ENCODE peak calls at places on chromosome 5, in four cellular contexts. One of them, this sample, is unnamed.

GRCh38 chr5:63456279-63456678 is 506.0 kb downstream of the HTR1A start:
- DNase-seq in sigmoid colon: no peak
- DNase-seq in GM12891: no peak
- DNase-seq in transverse colon: no peak
- DNase-seq in this sample: no peak

GRCh38 chr5:40333459-40334241 is 346.1 kb upstream of the PTGER4 start:
- DNase-seq in sigmoid colon: no peak
- DNase-seq in GM12891: no peak
- DNase-seq in transverse colon: no peak
- DNase-seq in this sample: no peak

GRCh38 chr5:80837679-80838078 is 122.5 kb upstream of the RASGRF2 start:
- DNase-seq in sigmoid colon: no peak
- DNase-seq in GM12891: peak; percentile 13
- DNase-seq in transverse colon: no peak
- DNase-seq in this sample: no peak

GRCh38 chr5:81717815-81718214 is 33.1 kb downstream of the SSBP2 start:
- DNase-seq in sigmoid colon: no peak
- DNase-seq in GM12891: no peak
- DNase-seq in transverse colon: no peak
- DNase-seq in this sample: no peak

GRCh38 chr5:159133041-159133741 is 33.5 kb upstream of the EBF1 start:
- DNase-seq in sigmoid colon: no peak
- DNase-seq in GM12891: no peak
- DNase-seq in transverse colon: no peak
- DNase-seq in this sample: peak; percentile 68

GRCh38 chr5:68116868-68117411 is 98.6 kb upstream of the PIK3R1 start:
- DNase-seq in sigmoid colon: no peak
- DNase-seq in GM12891: no peak
- DNase-seq in transverse colon: no peak
- DNase-seq in this sample: no peak

GRCh38 chr5:115773010-115773580 is 43.4 kb downstream of the CDO1 start:
- DNase-seq in sigmoid colon: no peak
- DNase-seq in GM12891: no peak
- DNase-seq in transverse colon: no peak
- DNase-seq in this sample: no peak

GRCh38 chr5:154202379-154203260 is 12.1 kb downstream of the GALNT10 start:
- DNase-seq in sigmoid colon: no peak
- DNase-seq in GM12891: peak; percentile 39
- DNase-seq in transverse colon: peak; percentile 49
- DNase-seq in this sample: no peak

GRCh38 chr5:141326088-141326854 is 4.0 kb upstream of the PCDHGA1 start:
- DNase-seq in sigmoid colon: peak; percentile 76
- DNase-seq in GM12891: no peak
- DNase-seq in transverse colon: peak; percentile 63
- DNase-seq in this sample: no peak

GRCh38 chr5:6503342-6503741 is 54.7 kb downstream of the UBE2QL1 start:
- DNase-seq in sigmoid colon: no peak
- DNase-seq in GM12891: no peak
- DNase-seq in transverse colon: no peak
- DNase-seq in this sample: peak; percentile 15

GRCh38 chr5:177601126-177601525 is 1.2 kb downstream of the B4GALT7 start:
- DNase-seq in sigmoid colon: no peak
- DNase-seq in GM12891: no peak
- DNase-seq in transverse colon: no peak
- DNase-seq in this sample: no peak

GRCh38 chr5:57033103-57033502 is 81.2 kb upstream of the MIER3 start:
- DNase-seq in sigmoid colon: no peak
- DNase-seq in GM12891: no peak
- DNase-seq in transverse colon: peak; percentile 91
- DNase-seq in this sample: no peak

GRCh38 chr5:150103678-150104549 is 17.6 kb upstream of the CSF1R start:
- DNase-seq in sigmoid colon: no peak
- DNase-seq in GM12891: no peak
- DNase-seq in transverse colon: no peak
- DNase-seq in this sample: no peak

DNA sequence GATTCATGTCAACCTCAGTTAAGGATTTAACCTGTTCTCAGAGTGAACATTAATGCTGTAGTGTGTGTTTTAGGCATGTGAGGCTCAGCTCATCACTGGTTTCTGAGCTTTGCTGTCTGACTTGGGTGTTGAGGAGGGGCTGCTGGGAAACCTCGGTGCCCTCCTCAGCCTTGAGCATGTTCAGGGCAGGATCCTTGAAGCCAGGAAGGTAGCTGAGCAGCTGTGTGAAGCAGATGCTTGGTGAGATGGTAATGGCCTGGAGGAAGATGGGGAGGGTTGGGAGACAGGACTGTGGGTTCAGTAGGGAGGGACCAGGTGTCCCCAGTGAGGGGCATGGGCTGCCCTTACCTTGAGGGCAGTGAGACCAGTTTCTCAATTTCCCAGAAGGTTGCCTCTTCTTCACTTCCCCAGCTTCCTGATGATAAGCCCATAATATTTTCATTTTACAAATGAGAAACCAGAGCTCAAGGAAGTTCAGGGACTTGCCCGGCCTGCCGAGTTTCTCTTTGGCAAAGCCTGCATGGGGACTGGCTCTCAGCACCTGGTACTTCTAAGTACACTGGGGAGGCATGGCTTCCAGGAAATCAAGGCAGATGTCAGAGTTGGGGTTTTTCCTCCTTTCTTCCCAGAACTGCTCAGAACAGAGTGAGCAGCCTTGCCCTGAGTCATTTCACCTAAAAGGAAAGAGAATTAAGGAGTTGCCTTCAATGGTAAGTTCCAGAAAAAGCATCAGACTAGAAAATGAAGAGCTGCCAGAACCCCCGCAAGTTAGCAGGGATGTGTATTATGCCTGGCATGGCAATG is 225.6 kb downstream of the MAST4 start:
- DNase-seq in sigmoid colon: no peak
- DNase-seq in GM12891: no peak
- DNase-seq in transverse colon: no peak
- DNase-seq in this sample: no peak
- TF ChIP-seq POLR2AphosphoS5 in sigmoid colon: no peak
- TF ChIP-seq POLR2AphosphoS5 in GM12891: no peak
- TF ChIP-seq POLR2AphosphoS5 in transverse colon: no peak
- TF ChIP-seq POLR2AphosphoS5 in this sample: no peak

GRCh38 chr5:119452373-119453044 is at the start of gene HSD17B4:
- DNase-seq in sigmoid colon: peak; percentile 95
- DNase-seq in GM12891: peak; percentile 64
- DNase-seq in transverse colon: peak; percentile 94
- DNase-seq in this sample: peak; percentile 96
- TF ChIP-seq POLR2A in sigmoid colon: peak; percentile 54
- TF ChIP-seq POLR2A in GM12891: peak; percentile 57
- TF ChIP-seq POLR2A in transverse colon: peak; percentile 85
- TF ChIP-seq POLR2A in this sample: no peak

GRCh38 chr5:43616535-43616934 is 13.6 kb downstream of the NNT start:
- DNase-seq in sigmoid colon: no peak
- DNase-seq in GM12891: no peak
- DNase-seq in transverse colon: no peak
- DNase-seq in this sample: no peak

GRCh38 chr5:43623048-43623447 is 20.1 kb downstream of the NNT start:
- DNase-seq in sigmoid colon: no peak
- DNase-seq in GM12891: no peak
- DNase-seq in transverse colon: no peak
- DNase-seq in this sample: no peak

GRCh38 chr5:43619911-43620310 is 16.9 kb downstream of the NNT start:
- DNase-seq in sigmoid colon: no peak
- DNase-seq in GM12891: no peak
- DNase-seq in transverse colon: no peak
- DNase-seq in this sample: no peak

GRCh38 chr5:43620944-43621505 is 18.0 kb downstream of the NNT start:
- DNase-seq in sigmoid colon: no peak
- DNase-seq in GM12891: no peak
- DNase-seq in transverse colon: no peak
- DNase-seq in this sample: no peak

DNA sequence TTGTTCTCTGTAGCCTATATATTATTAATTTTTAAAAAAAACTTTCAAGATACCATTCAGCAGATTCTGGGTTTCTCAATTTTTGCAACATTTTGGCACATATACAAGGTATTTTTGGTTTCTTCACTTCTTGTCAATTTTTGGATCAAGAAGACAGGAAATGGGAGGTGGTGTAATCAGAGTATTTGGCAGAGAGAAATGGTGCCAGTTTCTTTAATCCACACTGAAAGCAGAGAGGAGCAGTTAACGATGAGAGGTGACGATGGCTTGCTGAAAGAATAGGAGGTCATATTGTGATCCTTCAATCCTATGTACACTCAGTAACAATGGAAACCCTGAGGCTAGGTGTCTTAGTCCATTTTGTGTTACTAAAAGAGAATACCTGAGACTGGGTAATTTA is 16.4 kb downstream of the NNT start:
- DNase-seq in sigmoid colon: no peak
- DNase-seq in GM12891: no peak
- DNase-seq in transverse colon: no peak
- DNase-seq in this sample: no peak
- TF ChIP-seq POLR2AphosphoS5 in sigmoid colon: no peak
- TF ChIP-seq POLR2AphosphoS5 in GM12891: no peak
- TF ChIP-seq POLR2AphosphoS5 in transverse colon: no peak
- TF ChIP-seq POLR2AphosphoS5 in this sample: no peak

GRCh38 chr5:180832638-180833068 is 28.4 kb downstream of the ZFP62 start:
- DNase-seq in sigmoid colon: no peak
- DNase-seq in GM12891: no peak
- DNase-seq in transverse colon: peak; percentile 39
- DNase-seq in this sample: no peak
- TF ChIP-seq POLR2A in sigmoid colon: no peak
- TF ChIP-seq POLR2A in GM12891: peak; percentile 26
- TF ChIP-seq POLR2A in transverse colon: no peak
- TF ChIP-seq POLR2A in this sample: no peak

GRCh38 chr5:140251527-140251973 is 51.4 kb downstream of the PFDN1 start:
- DNase-seq in sigmoid colon: no peak
- DNase-seq in GM12891: no peak
- DNase-seq in transverse colon: no peak
- DNase-seq in this sample: peak; percentile 60
- TF ChIP-seq POLR2AphosphoS5 in sigmoid colon: no peak
- TF ChIP-seq POLR2AphosphoS5 in GM12891: no peak
- TF ChIP-seq POLR2AphosphoS5 in transverse colon: no peak
- TF ChIP-seq POLR2AphosphoS5 in this sample: no peak

GRCh38 chr5:42811591-42812392 is at the start of gene SELENOP:
- DNase-seq in sigmoid colon: peak; percentile 81
- DNase-seq in GM12891: no peak
- DNase-seq in transverse colon: peak; percentile 73
- DNase-seq in this sample: no peak
- TF ChIP-seq POLR2A in sigmoid colon: peak; percentile 61
- TF ChIP-seq POLR2A in GM12891: no peak
- TF ChIP-seq POLR2A in transverse colon: peak; percentile 96
- TF ChIP-seq POLR2A in this sample: no peak

DNA sequence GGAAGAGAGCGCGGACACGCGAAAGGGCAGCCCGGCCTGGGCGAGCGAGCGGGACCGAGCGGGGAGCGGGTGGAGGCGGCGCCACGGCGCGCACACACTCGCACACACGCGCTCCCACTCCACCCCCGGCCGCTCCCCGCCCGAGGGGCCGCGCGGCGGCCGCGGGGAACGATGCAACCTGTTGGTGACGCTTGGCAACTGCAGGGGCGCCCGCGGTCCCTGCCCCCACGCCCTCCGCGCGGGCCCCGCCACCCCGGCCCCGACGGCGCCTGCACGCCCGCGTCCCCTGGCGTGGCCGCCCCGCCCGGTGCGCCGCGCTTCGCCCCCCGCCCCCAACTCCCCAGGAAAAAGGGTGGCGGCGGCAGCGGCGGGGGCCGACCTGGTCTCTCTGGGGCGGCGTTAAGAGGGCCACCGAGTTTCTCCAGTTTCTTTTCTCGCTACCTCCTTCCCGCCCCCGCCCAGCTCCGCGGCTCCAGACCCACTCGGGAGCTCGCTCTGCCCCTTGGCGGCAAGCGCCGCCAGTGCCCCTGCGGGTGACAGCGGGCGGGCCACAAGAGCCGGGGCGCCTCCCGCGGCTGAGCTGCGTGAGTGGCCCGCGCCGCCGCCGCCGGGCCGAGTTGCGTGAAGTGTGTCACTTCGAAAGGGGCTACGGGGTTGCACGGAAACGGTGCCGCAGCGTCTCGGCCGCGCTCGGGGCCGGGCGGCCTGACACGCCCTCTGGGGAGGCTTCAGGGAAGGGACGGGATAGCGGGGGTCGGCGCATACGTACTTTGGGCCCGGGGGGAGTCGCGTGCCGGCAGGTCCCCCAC is at the start of gene NR3C1:
- DNase-seq in sigmoid colon: peak; percentile 94
- DNase-seq in GM12891: peak; percentile 41
- DNase-seq in transverse colon: peak; percentile 88
- DNase-seq in this sample: peak; percentile 91
- TF ChIP-seq POLR2AphosphoS5 in sigmoid colon: peak; percentile 64
- TF ChIP-seq POLR2AphosphoS5 in GM12891: peak; percentile 48
- TF ChIP-seq POLR2AphosphoS5 in transverse colon: peak; percentile 68
- TF ChIP-seq POLR2AphosphoS5 in this sample: peak; percentile 7